ENCODE peak calls at places on chromosome 6, in six cellular contexts. H is NCI-H82; R is CD8-positive, alpha-beta memory T cell; W is substantia nigra; S is left lung; C is Peyer's patch. Z is an unnamed sample.

GRCh38 chr6:71681234-71681867 is 205.0 kb upstream of the RIMS1 start:
- DNase-seq in H (no peak), R (no peak), W (no peak), S (no peak), C (no peak), Z (no peak)

GRCh38 chr6:2803731-2804429 is 37.8 kb downstream of the SERPINB1 start:
- DNase-seq in H (no peak), R (no peak), W (no peak), S (no peak), C (no peak), Z (no peak)

GRCh38 chr6:139142267-139142666 is 7.4 kb downstream of the HECA start:
- DNase-seq in H (no peak), R (no peak), W (no peak), S (no peak), C (no peak), Z (no peak)

GRCh38 chr6:10561566-10562088 is 40.5 kb downstream of the GCNT2 start:
- DNase-seq in H (no peak), R (no peak), W (no peak), S (no peak), C (no peak), Z (no peak)

GRCh38 chr6:3075522-3076113 is 7.3 kb downstream of the RIPK1 start:
- DNase-seq in H (no peak), R (no peak), W (no peak), S (no peak), C (no peak), Z (no peak)

GRCh38 chr6:111666812-111667211 is 61.1 kb upstream of the TRAF3IP2 start:
- DNase-seq in H (no peak), R (no peak), W (no peak), S (no peak), C (no peak), Z (no peak)

GRCh38 chr6:126804255-126805064 is 314.0 kb upstream of the RSPO3 start:
- DNase-seq in H (peak; percentile 79), R (no peak), W (no peak), S (no peak), C (peak; percentile 46), Z (peak; percentile 50)

GRCh38 chr6:138593100-138593877 is 94.0 kb upstream of the NHSL1 start:
- DNase-seq in H (no peak), R (no peak), W (no peak), S (no peak), C (peak; percentile 78), Z (peak; percentile 79)

GRCh38 chr6:2916354-2916925 is 13.3 kb upstream of the SERPINB9 start:
- DNase-seq in H (no peak), R (no peak), W (no peak), S (no peak), C (no peak), Z (no peak)

GRCh38 chr6:20455175-20456075 is 53.7 kb downstream of the E2F3 start:
- DNase-seq in H (no peak), R (no peak), W (no peak), S (no peak), C (no peak), Z (no peak)

GRCh38 chr6:157994126-157994795 is 12.6 kb downstream of the SYNJ2 start:
- DNase-seq in H (no peak), R (no peak), W (peak; percentile 47), S (no peak), C (peak; percentile 62), Z (no peak)

GRCh38 chr6:22476811-22477210 is 92.6 kb upstream of the HDGFL1 start:
- DNase-seq in H (no peak), R (no peak), W (no peak), S (no peak), C (no peak), Z (no peak)

GRCh38 chr6:122653094-122653493 is 42.9 kb downstream of the PKIB start:
- DNase-seq in H (no peak), R (no peak), W (no peak), S (no peak), C (peak; percentile 55), Z (no peak)

GRCh38 chr6:3929281-3929798 is 80.2 kb downstream of the FAM50B start:
- DNase-seq in H (no peak), R (no peak), W (no peak), S (no peak), C (no peak), Z (no peak)

GRCh38 chr6:157607317-157608109 is 215.5 kb upstream of the SNX9 start:
- DNase-seq in H (no peak), R (no peak), W (no peak), S (no peak), C (peak; percentile 42), Z (no peak)